ENCODE peak calls at places on chromosomes 4 and X, in seven cellular contexts. One of them, this sample, is unnamed.
A peak's percentile ranks its signal among the peaks of the same experiment; 100 is the strongest.

GRCh38 chr4:121108557-121108956 is 36.2 kb upstream of the NDNF start:
- DNase-seq in Peyer's patch: no peak
- DNase-seq in right lobe of liver: no peak
- DNase-seq in ovary: no peak
- DNase-seq in tibial nerve: no peak
- DNase-seq in endothelial cell of umbilical vein: no peak
- DNase-seq in heart left ventricle: no peak
- DNase-seq in this sample: no peak

GRCh38 chrX:71618787-71619186 is 476 bp upstream of the CXCR3 start:
- DNase-seq in endothelial cell of umbilical vein: no peak
- DNase-seq in Peyer's patch: no peak
- DNase-seq in heart left ventricle: no peak
- DNase-seq in right lobe of liver: no peak
- DNase-seq in tibial nerve: no peak
- DNase-seq in ovary: no peak
- DNase-seq in this sample: no peak

GRCh38 chr4:25330905-25331816 is 18.6 kb downstream of the ZCCHC4 start:
- DNase-seq in endothelial cell of umbilical vein: no peak
- DNase-seq in right lobe of liver: no peak
- DNase-seq in tibial nerve: no peak
- DNase-seq in Peyer's patch: no peak
- DNase-seq in heart left ventricle: no peak
- DNase-seq in ovary: no peak
- DNase-seq in this sample: no peak

GRCh38 chrX:123905334-123905733 is 45.5 kb downstream of the XIAP start:
- DNase-seq in ovary: no peak
- DNase-seq in heart left ventricle: no peak
- DNase-seq in endothelial cell of umbilical vein: no peak
- DNase-seq in tibial nerve: no peak
- DNase-seq in Peyer's patch: no peak
- DNase-seq in right lobe of liver: no peak
- DNase-seq in this sample: no peak

GRCh38 chr4:165355900-165356300 is 22.9 kb upstream of the CPE start:
- DNase-seq in tibial nerve: no peak
- DNase-seq in Peyer's patch: no peak
- DNase-seq in endothelial cell of umbilical vein: peak; percentile 50
- DNase-seq in right lobe of liver: no peak
- DNase-seq in ovary: no peak
- DNase-seq in heart left ventricle: no peak
- DNase-seq in this sample: peak; percentile 51

GRCh38 chrX:128717635-128718578 is 665.7 kb upstream of the ACTRT1 start:
- DNase-seq in heart left ventricle: no peak
- DNase-seq in right lobe of liver: no peak
- DNase-seq in Peyer's patch: no peak
- DNase-seq in endothelial cell of umbilical vein: no peak
- DNase-seq in tibial nerve: no peak
- DNase-seq in ovary: no peak
- DNase-seq in this sample: no peak

GRCh38 chr4:59598233-59598618 is 1601.9 kb upstream of the ADGRL3 start:
- DNase-seq in Peyer's patch: peak; percentile 57
- DNase-seq in heart left ventricle: no peak
- DNase-seq in ovary: no peak
- DNase-seq in endothelial cell of umbilical vein: no peak
- DNase-seq in tibial nerve: no peak
- DNase-seq in right lobe of liver: no peak
- DNase-seq in this sample: no peak

GRCh38 chr4:137253949-137254348 is 278.3 kb downstream of the PCDH18 start:
- DNase-seq in heart left ventricle: no peak
- DNase-seq in tibial nerve: no peak
- DNase-seq in Peyer's patch: no peak
- DNase-seq in ovary: no peak
- DNase-seq in endothelial cell of umbilical vein: no peak
- DNase-seq in right lobe of liver: no peak
- DNase-seq in this sample: no peak

GRCh38 chrX:1667566-1667965 is 52.7 kb downstream of the ASMT start:
- DNase-seq in right lobe of liver: no peak
- DNase-seq in Peyer's patch: no peak
- DNase-seq in heart left ventricle: no peak
- DNase-seq in ovary: no peak
- DNase-seq in endothelial cell of umbilical vein: no peak
- DNase-seq in tibial nerve: no peak
- DNase-seq in this sample: no peak

GRCh38 chr4:178339769-178340168 is 897.5 kb upstream of the AGA start:
- DNase-seq in endothelial cell of umbilical vein: no peak
- DNase-seq in ovary: no peak
- DNase-seq in right lobe of liver: no peak
- DNase-seq in tibial nerve: no peak
- DNase-seq in Peyer's patch: no peak
- DNase-seq in heart left ventricle: no peak
- DNase-seq in this sample: no peak

GRCh38 chr4:119152741-119153140 is 17.1 kb downstream of the MYOZ2 start:
- DNase-seq in Peyer's patch: no peak
- DNase-seq in tibial nerve: no peak
- DNase-seq in heart left ventricle: no peak
- DNase-seq in endothelial cell of umbilical vein: no peak
- DNase-seq in ovary: no peak
- DNase-seq in right lobe of liver: no peak
- DNase-seq in this sample: no peak

GRCh38 chr4:72505314-72505744 is 63.7 kb downstream of the ADAMTS3 start:
- DNase-seq in heart left ventricle: no peak
- DNase-seq in ovary: no peak
- DNase-seq in tibial nerve: no peak
- DNase-seq in endothelial cell of umbilical vein: peak; percentile 52
- DNase-seq in Peyer's patch: no peak
- DNase-seq in right lobe of liver: peak; percentile 31
- DNase-seq in this sample: no peak

GRCh38 chrX:103729015-103729414 is 18.3 kb downstream of the TMEM31 start:
- DNase-seq in tibial nerve: no peak
- DNase-seq in ovary: no peak
- DNase-seq in endothelial cell of umbilical vein: no peak
- DNase-seq in right lobe of liver: no peak
- DNase-seq in heart left ventricle: no peak
- DNase-seq in Peyer's patch: no peak
- DNase-seq in this sample: no peak

GRCh38 chr4:86720508-86721068 is 126.5 kb downstream of the PTPN13 start:
- DNase-seq in right lobe of liver: no peak
- DNase-seq in heart left ventricle: no peak
- DNase-seq in ovary: no peak
- DNase-seq in Peyer's patch: no peak
- DNase-seq in tibial nerve: no peak
- DNase-seq in endothelial cell of umbilical vein: peak; percentile 56
- DNase-seq in this sample: no peak

GRCh38 chrX:56764975-56765791 is 36.1 kb downstream of the NBDY start:
- DNase-seq in tibial nerve: no peak
- DNase-seq in Peyer's patch: peak; percentile 40
- DNase-seq in right lobe of liver: peak; percentile 30
- DNase-seq in endothelial cell of umbilical vein: no peak
- DNase-seq in heart left ventricle: no peak
- DNase-seq in ovary: no peak
- DNase-seq in this sample: no peak

GRCh38 chr4:124334119-124334518 is 378.4 kb downstream of the ANKRD50 start:
- DNase-seq in endothelial cell of umbilical vein: peak; percentile 88
- DNase-seq in right lobe of liver: no peak
- DNase-seq in heart left ventricle: no peak
- DNase-seq in Peyer's patch: no peak
- DNase-seq in ovary: no peak
- DNase-seq in tibial nerve: peak; percentile 65
- DNase-seq in this sample: peak; percentile 47

GRCh38 chr4:83282049-83282535 is 2.5 kb downstream of the COQ2 start:
- DNase-seq in endothelial cell of umbilical vein: peak; percentile 79
- DNase-seq in heart left ventricle: no peak
- DNase-seq in ovary: no peak
- DNase-seq in Peyer's patch: no peak
- DNase-seq in right lobe of liver: no peak
- DNase-seq in tibial nerve: peak; percentile 87
- DNase-seq in this sample: peak; percentile 20

GRCh38 chr4:19739101-19739651 is 512.5 kb upstream of the SLIT2 start:
- DNase-seq in ovary: no peak
- DNase-seq in endothelial cell of umbilical vein: peak; percentile 96
- DNase-seq in right lobe of liver: no peak
- DNase-seq in tibial nerve: no peak
- DNase-seq in heart left ventricle: no peak
- DNase-seq in Peyer's patch: no peak
- DNase-seq in this sample: peak; percentile 11

GRCh38 chr4:88937081-88937480 is 119.9 kb downstream of the FAM13A start:
- DNase-seq in endothelial cell of umbilical vein: no peak
- DNase-seq in Peyer's patch: no peak
- DNase-seq in right lobe of liver: no peak
- DNase-seq in tibial nerve: no peak
- DNase-seq in ovary: no peak
- DNase-seq in heart left ventricle: no peak
- DNase-seq in this sample: no peak

GRCh38 chr4:36687681-36688080 is 406.3 kb downstream of the DTHD1 start:
- DNase-seq in Peyer's patch: no peak
- DNase-seq in ovary: no peak
- DNase-seq in endothelial cell of umbilical vein: no peak
- DNase-seq in heart left ventricle: no peak
- DNase-seq in right lobe of liver: no peak
- DNase-seq in tibial nerve: no peak
- DNase-seq in this sample: no peak

GRCh38 chrX:5730561-5730960 is 498.1 kb downstream of the NLGN4X start:
- DNase-seq in heart left ventricle: no peak
- DNase-seq in Peyer's patch: no peak
- DNase-seq in ovary: no peak
- DNase-seq in endothelial cell of umbilical vein: no peak
- DNase-seq in tibial nerve: no peak
- DNase-seq in right lobe of liver: no peak
- DNase-seq in this sample: no peak

GRCh38 chrX:102714994-102715393 is 2.7 kb downstream of the GPRASP2 start:
- DNase-seq in tibial nerve: no peak
- DNase-seq in heart left ventricle: no peak
- DNase-seq in endothelial cell of umbilical vein: no peak
- DNase-seq in Peyer's patch: no peak
- DNase-seq in right lobe of liver: no peak
- DNase-seq in ovary: no peak
- DNase-seq in this sample: no peak
- TF ChIP-seq CTCF in tibial nerve: no peak
- TF ChIP-seq CTCF in heart left ventricle: no peak
- TF ChIP-seq CTCF in endothelial cell of umbilical vein: no peak
- TF ChIP-seq CTCF in Peyer's patch: no peak
- TF ChIP-seq CTCF in right lobe of liver: no peak
- TF ChIP-seq CTCF in ovary: no peak
- TF ChIP-seq CTCF in this sample: no peak

GRCh38 chrX:17851854-17852253 is 9.2 kb downstream of the RAI2 start:
- DNase-seq in endothelial cell of umbilical vein: no peak
- DNase-seq in tibial nerve: no peak
- DNase-seq in Peyer's patch: no peak
- DNase-seq in heart left ventricle: no peak
- DNase-seq in ovary: no peak
- DNase-seq in right lobe of liver: no peak
- DNase-seq in this sample: no peak

GRCh38 chrX:17846045-17846444 is 15.1 kb downstream of the RAI2 start:
- DNase-seq in ovary: no peak
- DNase-seq in right lobe of liver: no peak
- DNase-seq in tibial nerve: no peak
- DNase-seq in heart left ventricle: no peak
- DNase-seq in endothelial cell of umbilical vein: no peak
- DNase-seq in Peyer's patch: no peak
- DNase-seq in this sample: no peak

GRCh38 chrX:17854069-17854468 is 7.0 kb downstream of the RAI2 start:
- DNase-seq in ovary: no peak
- DNase-seq in tibial nerve: no peak
- DNase-seq in endothelial cell of umbilical vein: no peak
- DNase-seq in Peyer's patch: no peak
- DNase-seq in heart left ventricle: no peak
- DNase-seq in right lobe of liver: no peak
- DNase-seq in this sample: no peak

GRCh38 chrX:17844236-17844635 is 16.9 kb downstream of the RAI2 start:
- DNase-seq in Peyer's patch: no peak
- DNase-seq in endothelial cell of umbilical vein: no peak
- DNase-seq in ovary: no peak
- DNase-seq in right lobe of liver: no peak
- DNase-seq in heart left ventricle: no peak
- DNase-seq in tibial nerve: no peak
- DNase-seq in this sample: no peak

DNA sequence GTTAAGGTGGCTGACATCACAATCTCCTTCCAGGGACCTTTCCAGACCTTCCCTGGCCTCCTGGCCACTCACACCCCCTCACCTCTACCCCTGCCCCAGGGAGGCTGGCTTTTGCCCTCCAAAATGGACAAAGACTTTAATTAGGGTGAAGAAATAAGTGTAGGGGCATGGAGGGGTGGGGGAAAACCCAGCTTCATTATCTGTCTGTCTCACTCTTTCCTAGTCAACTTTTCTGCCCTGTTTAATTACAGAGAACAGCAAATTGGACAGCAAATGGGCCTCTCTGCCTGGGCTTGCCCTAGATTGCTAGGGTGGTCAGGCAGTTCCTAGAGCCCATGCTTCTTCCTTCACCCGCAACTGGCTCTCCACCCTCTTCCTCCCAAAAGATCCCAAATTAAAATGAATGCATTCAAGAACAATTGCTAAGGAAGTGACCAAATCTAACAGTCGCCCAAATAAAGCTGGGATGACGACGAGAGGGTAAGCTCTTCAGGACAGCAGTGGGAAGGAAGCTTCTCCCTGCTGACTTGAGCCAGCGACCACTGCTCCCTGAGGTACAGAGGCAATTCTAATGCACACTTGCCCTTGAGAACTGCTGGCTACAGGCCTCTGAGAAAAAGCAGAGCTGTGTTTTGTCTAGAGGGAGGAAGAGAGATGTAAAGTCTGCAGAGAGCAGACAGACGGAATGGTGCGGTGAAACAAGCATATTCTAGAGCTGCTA is 12.4 kb downstream of the RAI2 start:
- DNase-seq in tibial nerve: no peak
- DNase-seq in endothelial cell of umbilical vein: no peak
- DNase-seq in heart left ventricle: no peak
- DNase-seq in right lobe of liver: no peak
- DNase-seq in ovary: no peak
- DNase-seq in Peyer's patch: no peak
- DNase-seq in this sample: no peak
- H3K4me1 ChIP-seq in tibial nerve: no peaks in the 10 kb centered on the region
- H3K4me1 ChIP-seq in endothelial cell of umbilical vein: no peaks in the 10 kb centered on the region
- H3K4me1 ChIP-seq in heart left ventricle: peaks cover 75% of the 10 kb centered on the region
- H3K4me1 ChIP-seq in right lobe of liver: no peaks in the 10 kb centered on the region
- H3K4me1 ChIP-seq in ovary: peaks cover 6% of the 10 kb centered on the region
- H3K4me1 ChIP-seq in Peyer's patch: no peaks in the 10 kb centered on the region
- H3K4me1 ChIP-seq in this sample: no peaks in the 10 kb centered on the region

DNA sequence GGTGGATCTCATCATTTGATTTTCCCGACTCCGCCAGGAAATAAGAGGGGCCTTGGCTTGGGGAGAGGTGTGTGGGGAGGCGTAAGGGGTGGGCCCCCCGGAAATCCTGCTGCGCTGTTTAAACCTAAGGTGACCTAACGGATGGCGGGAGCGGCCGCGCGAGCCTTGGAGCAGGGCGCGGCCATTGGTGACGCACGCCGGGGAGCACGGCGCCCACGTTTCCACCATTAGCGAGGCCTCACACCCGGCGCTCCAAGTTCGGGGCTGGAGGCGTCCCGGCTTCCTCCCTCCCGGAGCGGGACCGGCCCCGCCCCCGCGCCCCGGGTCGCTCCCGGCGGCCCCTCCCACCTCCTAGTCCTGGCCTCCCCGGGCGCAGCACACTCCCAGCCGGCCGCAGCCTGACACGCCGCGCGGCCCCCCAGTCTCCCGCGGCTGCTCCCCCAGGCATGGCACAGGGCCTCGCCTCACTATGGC is at the start of gene SMS:
- DNase-seq in tibial nerve: peak; percentile 40
- DNase-seq in Peyer's patch: peak; percentile 81
- DNase-seq in endothelial cell of umbilical vein: peak; percentile 66
- DNase-seq in heart left ventricle: peak; percentile 85
- DNase-seq in right lobe of liver: peak; percentile 83
- DNase-seq in ovary: peak; percentile 87
- DNase-seq in this sample: peak; percentile 58
- TF ChIP-seq POLR2A in tibial nerve: peak; percentile 67
- TF ChIP-seq POLR2A in Peyer's patch: peak; percentile 44
- TF ChIP-seq POLR2A in endothelial cell of umbilical vein: peak; percentile 61
- TF ChIP-seq POLR2A in heart left ventricle: peak; percentile 57
- TF ChIP-seq POLR2A in right lobe of liver: peak; percentile 75
- TF ChIP-seq POLR2A in ovary: peak; percentile 45
- TF ChIP-seq POLR2A in this sample: peak; percentile 62

GRCh38 chrX:17930850-17931249 is 69.8 kb upstream of the RAI2 start:
- DNase-seq in endothelial cell of umbilical vein: no peak
- DNase-seq in tibial nerve: no peak
- DNase-seq in Peyer's patch: no peak
- DNase-seq in ovary: no peak
- DNase-seq in right lobe of liver: no peak
- DNase-seq in heart left ventricle: no peak
- DNase-seq in this sample: no peak
- TF ChIP-seq CTCF in endothelial cell of umbilical vein: no peak
- TF ChIP-seq CTCF in tibial nerve: no peak
- TF ChIP-seq CTCF in Peyer's patch: no peak
- TF ChIP-seq CTCF in ovary: no peak
- TF ChIP-seq CTCF in right lobe of liver: no peak
- TF ChIP-seq CTCF in heart left ventricle: no peak
- TF ChIP-seq CTCF in this sample: no peak

This sample was measured in prostate gland.